ENCODE peak calls at places on chromosomes 3 and 15, in six cellular contexts. S, R, I, M, X and O are unnamed samples.

GRCh38 chr3:132378048-132378762 is 39.1 kb upstream of the DNAJC13 start:
- DNase-seq in S (no peak), R (no peak), I (no peak), M (no peak), X (no peak), O (no peak)

GRCh38 chr3:184805351-184806038 is 6.5 kb upstream of the VPS8 start:
- DNase-seq in S (no peak), R (no peak), I (peak; percentile 72), M (peak; percentile 50), X (no peak), O (no peak)

GRCh38 chr3:2765002-2765579 is 345.1 kb downstream of the IL5RA start:
- DNase-seq in S (no peak), R (no peak), I (peak; percentile 9), M (no peak), X (no peak), O (no peak)

GRCh38 chr3:3665546-3665945 is 133.7 kb upstream of the LRRN1 start:
- DNase-seq in S (no peak), R (no peak), I (no peak), M (no peak), X (no peak), O (no peak)

GRCh38 chr3:128603313-128603712 is 47.3 kb downstream of the RPN1 start:
- DNase-seq in S (no peak), R (no peak), I (no peak), M (no peak), X (no peak), O (no peak)

GRCh38 chr3:101879102-101879501 is 29.8 kb downstream of the NFKBIZ start:
- DNase-seq in S (no peak), R (no peak), I (no peak), M (no peak), X (no peak), O (no peak)

GRCh38 chr3:38608961-38609360 is 40.5 kb downstream of the SCN5A start:
- DNase-seq in S (no peak), R (no peak), I (no peak), M (no peak), X (no peak), O (no peak)

GRCh38 chr15:57118013-57118799 is 199.8 kb downstream of the TCF12 start:
- DNase-seq in S (no peak), R (no peak), I (peak; percentile 27), M (no peak), X (no peak), O (no peak)

GRCh38 chr15:40340038-40340739 is 550 bp downstream of the CCDC9B start:
- DNase-seq in S (no peak), R (no peak), I (no peak), M (no peak), X (no peak), O (no peak)

GRCh38 chr3:45981321-45982038 is 14.1 kb downstream of the FYCO1 start:
- DNase-seq in S (no peak), R (no peak), I (no peak), M (peak; percentile 31), X (no peak), O (no peak)

GRCh38 chr3:188974856-188975611 is 196.7 kb upstream of the TPRG1 start:
- DNase-seq in S (no peak), R (no peak), I (no peak), M (no peak), X (no peak), O (no peak)

GRCh38 chr3:58356054-58356453 is 23.4 kb downstream of the PXK start:
- DNase-seq in S (no peak), R (no peak), I (no peak), M (no peak), X (no peak), O (no peak)

GRCh38 chr3:61015840-61016239 is 235.4 kb downstream of the FHIT start:
- DNase-seq in S (no peak), R (no peak), I (no peak), M (no peak), X (no peak), O (no peak)

GRCh38 chr15:70100495-70101331 is 3.0 kb upstream of the TLE3 start:
- DNase-seq in S (no peak), R (no peak), I (peak; percentile 12), M (peak; percentile 70), X (no peak), O (no peak)

GRCh38 chr15:76199106-76200082 is 111.9 kb downstream of the ETFA start:
- DNase-seq in S (no peak), R (no peak), I (no peak), M (peak; percentile 72), X (no peak), O (no peak)

GRCh38 chr3:55285156-55285555 is 201.9 kb downstream of the WNT5A start:
- DNase-seq in S (no peak), R (no peak), I (no peak), M (no peak), X (no peak), O (no peak)
- TF ChIP-seq POLR2AphosphoS5 in S (no peak), R (no peak), I (no peak), M (no peak), X (no peak), O (no peak)

GRCh38 chr3:197956070-197956469 is 3.9 kb upstream of the LMLN start:
- DNase-seq in S (no peak), R (no peak), I (no peak), M (no peak), X (no peak), O (no peak)

GRCh38 chr3:197952440-197952839 is 2.5 kb downstream of the RPL35A start:
- DNase-seq in S (no peak), R (no peak), I (no peak), M (no peak), X (no peak), O (no peak)

GRCh38 chr3:197951392-197951990 is 1.5 kb downstream of the RPL35A start:
- DNase-seq in S (no peak), R (no peak), I (no peak), M (peak; percentile 28), X (no peak), O (no peak)

GRCh38 chr3:197953325-197953724 is 3.3 kb downstream of the RPL35A start:
- DNase-seq in S (no peak), R (no peak), I (no peak), M (peak; percentile 25), X (no peak), O (no peak)

GRCh38 chr3:197953881-197954280 is 3.9 kb downstream of the RPL35A start:
- DNase-seq in S (no peak), R (no peak), I (no peak), M (no peak), X (no peak), O (no peak)
- TF ChIP-seq TAF1 in S (no peak), R (no peak), I (no peak), M (no peak), X (no peak), O (no peak)

GRCh38 chr3:160673188-160673587 is 3.8 kb upstream of the ARL14 start:
- DNase-seq in S (no peak), R (no peak), I (no peak), M (no peak), X (no peak), O (no peak)

GRCh38 chr3:160675566-160676124 is 1.3 kb upstream of the ARL14 start:
- DNase-seq in S (no peak), R (no peak), I (no peak), M (no peak), X (no peak), O (no peak)

GRCh38 chr3:160676547-160677303 is at the start of gene ARL14:
- DNase-seq in S (no peak), R (no peak), I (peak; percentile 12), M (no peak), X (peak; percentile 21), O (no peak)

GRCh38 chr3:160677459-160677901 is 520 bp downstream of the ARL14 start:
- DNase-seq in S (no peak), R (no peak), I (no peak), M (no peak), X (no peak), O (no peak)

GRCh38 chr3:160678447-160678846 is 1.5 kb downstream of the ARL14 start:
- DNase-seq in S (no peak), R (no peak), I (peak; percentile 45), M (no peak), X (no peak), O (no peak)
- TF ChIP-seq POLR2A in S (no peak), R (no peak), I (no peak), M (no peak), X (no peak), O (no peak)

DNA sequence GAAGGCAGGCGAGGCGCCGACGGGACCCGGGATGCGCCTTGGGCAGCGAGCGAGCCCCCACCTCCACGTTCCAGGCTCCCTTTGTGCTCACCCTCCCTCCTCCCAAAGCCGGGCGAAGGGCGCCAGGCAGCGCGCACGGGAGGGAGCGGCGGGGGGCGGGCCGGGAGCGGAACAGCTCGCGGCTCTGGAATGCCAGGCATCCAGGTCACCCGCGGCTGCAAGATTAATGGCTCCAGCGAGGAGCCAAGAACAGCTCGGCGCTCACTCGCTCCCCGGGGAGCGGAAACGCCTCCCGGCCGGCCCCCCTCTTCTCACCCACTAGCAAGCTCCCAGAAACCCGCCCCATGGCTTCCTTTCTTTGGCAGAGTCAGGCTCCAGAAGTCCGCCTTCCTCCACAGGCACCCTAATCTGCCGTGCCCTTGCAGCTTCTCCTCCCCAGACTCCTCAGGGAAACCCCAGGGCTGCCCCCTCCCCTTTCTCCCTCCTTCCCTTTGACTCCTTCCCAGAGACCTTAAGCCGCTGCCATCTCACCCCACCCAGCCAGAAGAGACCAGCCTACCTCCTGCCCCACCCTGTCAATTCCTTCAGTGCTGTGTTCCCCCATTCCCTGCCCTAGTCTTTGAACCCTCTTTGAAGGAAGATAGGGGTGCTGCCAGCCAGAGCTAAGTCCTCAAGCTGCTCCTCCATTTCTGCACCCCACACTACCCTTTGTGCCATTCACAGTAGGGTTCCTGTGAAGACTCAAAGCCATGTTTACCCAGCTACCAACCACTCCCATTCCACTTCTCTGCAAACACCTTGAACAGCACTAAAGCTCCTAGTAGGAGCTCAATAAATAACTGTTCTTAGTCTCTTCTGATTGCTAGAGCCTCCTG is 9.9 kb downstream of the AMOTL2 start:
- DNase-seq in S (no peak), R (no peak), I (no peak), M (peak; percentile 13), X (peak; percentile 92), O (no peak)
- TF ChIP-seq POLR2AphosphoS5 in S (no peak), R (no peak), I (no peak), M (no peak), X (peak; percentile 32), O (no peak)

GRCh38 chr3:100710355-100711198 is 1.3 kb downstream of the TFG start:
- DNase-seq in S (peak; percentile 34), R (peak; percentile 32), I (peak; percentile 58), M (peak; percentile 79), X (no peak), O (peak; percentile 40)

GRCh38 chr3:100706365-100706764 is 2.9 kb upstream of the TFG start:
- DNase-seq in S (no peak), R (no peak), I (no peak), M (no peak), X (no peak), O (no peak)

GRCh38 chr3:100708644-100708988 is 678 bp upstream of the TFG start:
- DNase-seq in S (no peak), R (no peak), I (peak; percentile 3), M (no peak), X (no peak), O (no peak)

GRCh38 chr3:100708989-100709839 is at the start of gene TFG:
- DNase-seq in S (peak; percentile 98), R (peak; percentile 84), I (peak; percentile 97), M (peak; percentile 98), X (peak; percentile 96), O (peak; percentile 85)

DNA sequence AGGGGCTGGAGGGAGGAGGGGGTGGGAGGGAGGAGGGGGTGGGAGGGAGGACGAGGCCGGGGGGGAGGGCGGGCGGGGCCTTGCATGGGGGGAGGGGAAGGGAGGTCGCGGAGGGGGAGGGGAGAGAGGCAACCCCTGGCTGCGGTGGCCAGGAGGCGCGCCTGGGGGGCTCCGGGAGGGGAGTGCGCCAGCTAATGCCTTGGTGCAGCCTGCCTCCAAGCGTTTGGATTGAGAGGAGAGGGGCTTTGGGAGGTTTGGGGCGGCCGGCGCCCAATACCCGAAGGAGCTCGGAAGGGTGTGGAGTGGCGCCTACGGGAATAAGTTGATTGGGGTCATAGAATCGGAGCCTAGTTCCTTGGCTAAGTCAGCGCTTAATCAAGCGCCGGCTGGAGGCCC is 544 bp downstream of the TFG start:
- DNase-seq in S (no peak), R (no peak), I (no peak), M (peak; percentile 58), X (peak; percentile 46), O (peak; percentile 25)
- TF ChIP-seq TAF1 in S (no peak), R (no peak), I (no peak), M (no peak), X (no peak), O (no peak)